ENCODE peak calls at places on chromosomes 13 and 19, in five cellular contexts. J is breast epithelium, D is PC-9, G is lung, V is BE2C. L is an unnamed sample. For H3K27me3, the result is how much of the 10 kb centered on the place peaks cover.

GRCh38 chr19:16208064-16208759 is 10.5 kb downstream of the AP1M1 start:
- DNase-seq in J (no peak), D (no peak), G (no peak), V (no peak), L (no peak)

GRCh38 chr13:113886561-113887112 is 22.8 kb upstream of the GAS6 start:
- DNase-seq in J (no peak), D (no peak), G (no peak), V (no peak), L (no peak)

GRCh38 chr13:99866781-99867180 is 104.8 kb downstream of the ZIC5 start:
- DNase-seq in J (no peak), D (no peak), G (no peak), V (no peak), L (no peak)

GRCh38 chr13:94028234-94029145 is 451.0 kb downstream of the DCT start:
- DNase-seq in J (no peak), D (no peak), G (no peak), V (no peak), L (no peak)

GRCh38 chr19:19463348-19464117 is 51.8 kb downstream of the TSSK6 start:
- DNase-seq in J (no peak), D (no peak), G (no peak), V (no peak), L (no peak)

GRCh38 chr13:45352031-45352430 is 11.0 kb upstream of the TPT1 start:
- DNase-seq in J (no peak), D (peak), G (no peak), V (no peak), L (no peak)

GRCh38 chr19:3968556-3969434 is 2.1 kb downstream of the DAPK3 start:
- DNase-seq in J (peak), D (peak), G (peak), V (peak), L (peak)

GRCh38 chr13:93477238-93477637 is 250.6 kb downstream of the GPC6 start:
- DNase-seq in J (no peak), D (no peak), G (no peak), V (no peak), L (no peak)

GRCh38 chr13:87128006-87128405 is 543.2 kb upstream of the SLITRK5 start:
- DNase-seq in J (no peak), D (no peak), G (no peak), V (no peak), L (no peak)

GRCh38 chr13:107834717-107835116 is 380.6 kb downstream of the LIG4 start:
- DNase-seq in J (no peak), D (no peak), G (no peak), V (no peak), L (no peak)

GRCh38 chr13:65971541-65971940 is 1258.6 kb downstream of the PCDH9 start:
- DNase-seq in J (no peak), D (no peak), G (no peak), V (no peak), L (no peak)

GRCh38 chr13:103282571-103283450 is 216.6 kb upstream of the SLC10A2 start:
- DNase-seq in J (no peak), D (peak), G (no peak), V (no peak), L (peak)

GRCh38 chr13:42369071-42369795 is 97.3 kb downstream of the AKAP11 start:
- DNase-seq in J (no peak), D (no peak), G (no peak), V (no peak), L (no peak)

GRCh38 chr19:3655402-3656072 is 28.9 kb upstream of the CACTIN start:
- DNase-seq in J (no peak), D (peak), G (no peak), V (peak), L (no peak)

GRCh38 chr13:26601669-26602068 is 44.2 kb downstream of the WASF3 start:
- DNase-seq in J (no peak), D (no peak), G (no peak), V (no peak), L (no peak)

GRCh38 chr13:24267283-24267682 is 42.1 kb upstream of the C1QTNF9 start:
- DNase-seq in J (no peak), D (no peak), G (no peak), V (no peak), L (no peak)

DNA sequence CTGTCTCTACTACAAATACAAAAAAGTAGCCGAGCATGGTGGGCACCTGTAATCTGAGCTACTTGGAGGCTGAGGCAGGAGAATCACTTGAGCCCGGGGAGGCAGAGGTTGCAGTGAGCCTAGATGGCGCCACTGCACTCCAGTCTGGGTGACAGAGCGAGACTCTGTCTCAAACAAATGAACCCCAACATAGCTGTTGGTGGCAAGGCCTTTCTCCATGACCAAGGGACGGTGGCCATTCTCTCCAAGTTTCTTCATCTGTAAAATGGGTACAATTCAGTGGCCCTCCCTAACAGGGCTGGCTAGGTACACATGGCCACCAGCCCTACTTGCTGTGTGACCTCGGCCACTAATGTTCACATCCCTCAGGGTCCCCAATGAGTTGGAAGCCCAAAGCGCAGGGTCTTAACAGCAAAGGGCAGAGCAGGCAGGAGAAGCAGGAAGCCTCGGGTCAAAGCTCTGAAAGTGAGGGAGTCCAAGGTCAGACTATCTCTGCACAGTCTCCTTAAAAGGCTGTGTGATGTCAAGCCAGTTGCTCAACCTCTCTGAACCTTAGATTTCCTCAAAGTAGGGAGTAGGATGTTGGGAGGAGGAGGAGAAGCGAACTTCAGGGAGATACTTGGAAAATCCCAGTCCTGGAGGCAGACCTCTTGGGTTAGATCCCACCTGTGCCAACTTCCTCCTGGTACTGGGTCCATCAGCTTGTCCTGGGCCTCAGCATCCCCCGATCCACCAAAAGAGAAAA is 2.7 kb downstream of the JUND start:
- DNase-seq in J (peak), D (no peak), G (no peak), V (no peak), L (no peak)
- TF ChIP-seq CTCF in J (no peak), D (no peak), G (no peak), V (peak), L (peak)

DNA sequence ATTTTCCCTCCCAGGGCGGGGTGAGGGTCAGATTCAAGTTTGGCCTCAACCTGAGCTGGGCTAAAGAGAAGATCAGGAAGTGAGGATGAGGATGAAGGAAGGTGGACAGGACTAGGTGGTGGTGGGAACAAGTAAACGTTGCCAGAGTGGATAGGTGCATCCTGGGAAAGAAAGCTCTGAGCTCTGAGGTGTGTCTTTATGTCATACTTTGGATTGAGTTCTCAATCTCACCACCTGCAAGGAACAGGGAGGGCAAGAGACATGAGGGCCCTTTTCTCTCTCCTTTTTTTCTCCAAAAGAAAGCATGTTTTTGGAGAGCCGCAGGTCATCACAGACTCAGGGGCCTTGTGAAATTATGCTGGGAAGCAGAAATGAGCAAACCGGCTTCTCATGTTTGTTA is 38.2 kb upstream of the IGFL1 start:
- DNase-seq in J (no peak), D (no peak), G (no peak), V (no peak), L (no peak)
- H3K27me3 ChIP-seq in J (under half), D (under half), G (under half), V (under half), L (under half)

DNA sequence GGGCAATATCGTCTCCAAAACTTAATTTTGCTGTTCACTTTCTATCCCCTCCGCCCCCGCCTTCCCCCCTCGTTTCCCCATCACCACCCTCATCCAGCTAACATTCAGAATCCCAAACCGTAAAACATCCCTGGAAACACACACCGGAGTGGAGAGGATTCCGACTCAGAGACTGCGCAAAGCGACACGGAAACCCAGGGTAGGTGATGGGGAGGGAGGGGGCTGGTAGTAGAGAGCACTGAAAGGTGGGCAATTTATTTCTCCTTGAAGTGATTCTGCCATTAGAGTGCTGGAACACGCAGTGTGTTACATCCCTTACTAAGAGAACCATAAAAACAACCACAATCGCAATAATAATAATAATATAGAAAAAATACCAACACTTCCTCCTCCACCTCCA is 1.5 kb downstream of the PCDH20 start:
- DNase-seq in J (no peak), D (no peak), G (no peak), V (no peak), L (no peak)
- H3K4me3 ChIP-seq in J (peak), D (no peak), G (peak), V (peak), L (no peak)

DNA sequence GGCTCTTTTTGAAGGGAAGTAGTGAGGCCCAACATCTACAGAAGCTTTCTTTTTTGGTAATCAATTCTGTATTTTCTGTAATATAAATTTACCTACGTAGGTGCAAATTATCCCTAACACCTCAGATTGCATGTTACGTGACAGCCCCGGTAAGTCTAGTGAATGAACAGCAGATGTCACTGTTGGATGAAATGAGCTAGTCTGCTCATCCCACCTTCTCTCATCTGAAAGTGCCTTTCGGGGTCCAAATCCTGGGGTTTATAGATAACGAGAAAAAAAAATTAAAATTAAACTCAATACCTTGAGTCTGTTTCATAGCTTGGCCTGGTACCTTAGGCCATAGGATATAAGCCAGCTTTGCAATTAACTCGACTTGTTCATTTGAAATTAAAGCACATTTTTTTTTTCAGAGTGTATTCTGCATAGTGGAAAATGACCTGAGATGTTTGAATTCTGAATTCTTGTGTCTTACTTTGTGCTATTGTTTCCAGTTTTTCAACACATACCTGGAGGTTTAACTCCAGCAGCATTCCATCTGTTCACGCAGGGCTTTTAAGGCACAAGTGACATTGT is 548.2 kb downstream of the GPC5 start:
- DNase-seq in J (no peak), D (no peak), G (no peak), V (peak), L (peak)
- TF ChIP-seq CTCF in J (no peak), D (peak), G (no peak), V (peak), L (peak)

GRCh38 chr19:13119654-13120053 is 1.6 kb downstream of the NACC1 start:
- DNase-seq in J (no peak), D (no peak), G (no peak), V (no peak), L (no peak)
- H3K27me3 ChIP-seq in J (under half), D (under half), G (under half), V (under half), L (under half)

GRCh38 chr13:51590231-51590630 is 6.0 kb downstream of the WDFY2 start:
- DNase-seq in J (no peak), D (no peak), G (no peak), V (no peak), L (no peak)
- H3K4me3 ChIP-seq in J (no peak), D (peak), G (no peak), V (no peak), L (no peak)

GRCh38 chr19:7382694-7383093 is 34.0 kb downstream of the ARHGEF18 start:
- DNase-seq in J (no peak), D (no peak), G (no peak), V (no peak), L (no peak)
- TF ChIP-seq CTCF in J (no peak), D (no peak), G (no peak), V (no peak), L (no peak)